ENCODE peak calls at places on chromosomes 11 and 22, in five cellular contexts. Z is CD8-positive, alpha-beta memory T cell; D is aorta; Y is IMR-90; L is heart right ventricle. S is an unnamed sample.

GRCh38 chr11:130178441-130178971 is 18.9 kb downstream of the ST14 start:
- DNase-seq in Z (no peak), D (no peak), Y (peak; percentile 10), L (no peak), S (peak; percentile 38)

GRCh38 chr11:12280199-12280837 is 97.1 kb upstream of the PARVA start:
- DNase-seq in Z (no peak), D (no peak), Y (no peak), L (no peak), S (no peak)

GRCh38 chr11:72655896-72656464 is 18.2 kb downstream of the PDE2A start:
- DNase-seq in Z (no peak), D (no peak), Y (no peak), L (no peak), S (no peak)

GRCh38 chr11:21567628-21568290 is 625.1 kb upstream of the ANO5 start:
- DNase-seq in Z (no peak), D (no peak), Y (no peak), L (no peak), S (no peak)

GRCh38 chr11:130037058-130037457 is 32.6 kb upstream of the APLP2 start:
- DNase-seq in Z (no peak), D (no peak), Y (peak; percentile 69), L (no peak), S (no peak)

GRCh38 chr11:27720277-27720830 is 20.1 kb upstream of the BDNF start:
- DNase-seq in Z (no peak), D (no peak), Y (peak; percentile 68), L (no peak), S (no peak)

GRCh38 chr11:72338741-72339140 is 94.8 kb upstream of the PHOX2A start:
- DNase-seq in Z (no peak), D (no peak), Y (peak; percentile 18), L (no peak), S (no peak)

GRCh38 chr22:35315141-35315854 is 15.6 kb downstream of the TOM1 start:
- DNase-seq in Z (no peak), D (peak; percentile 69), Y (no peak), L (peak; percentile 55), S (peak; percentile 52)

GRCh38 chr22:38872831-38873248 is 824 bp upstream of the CBX6 start:
- DNase-seq in Z (no peak), D (peak; percentile 82), Y (peak; percentile 32), L (peak; percentile 75), S (peak; percentile 76)

GRCh38 chr22:25666308-25666707 is 75.7 kb upstream of the MYO18B start:
- DNase-seq in Z (no peak), D (peak; percentile 79), Y (no peak), L (peak; percentile 52), S (peak; percentile 53)

GRCh38 chr11:57899378-57899777 is 124.3 kb upstream of the OR9Q1 start:
- DNase-seq in Z (no peak), D (no peak), Y (no peak), L (no peak), S (no peak)

GRCh38 chr11:1153105-1153950 is 4.4 kb upstream of the MUC5AC start:
- DNase-seq in Z (no peak), D (no peak), Y (no peak), L (no peak), S (no peak)

GRCh38 chr11:2798951-2799761 is 86.4 kb downstream of the CDKN1C start:
- DNase-seq in Z (no peak), D (no peak), Y (peak; percentile 38), L (peak; percentile 3), S (peak; percentile 6)

GRCh38 chr11:65852508-65853248 is 5.3 kb downstream of the CFL1 start:
- DNase-seq in Z (no peak), D (no peak), Y (no peak), L (no peak), S (no peak)

GRCh38 chr11:89491141-89491690 is at the start of gene NOX4:
- DNase-seq in Z (no peak), D (peak; percentile 86), Y (peak; percentile 48), L (peak; percentile 56), S (peak; percentile 55)

GRCh38 chr11:110148775-110149744 is 55.9 kb downstream of the ZC3H12C start:
- DNase-seq in Z (no peak), D (no peak), Y (peak; percentile 92), L (no peak), S (no peak)

GRCh38 chr11:47847892-47848635 is at the start of gene NUP160:
- DNase-seq in Z (peak; percentile 85), D (peak; percentile 91), Y (peak; percentile 29), L (peak; percentile 86), S (peak; percentile 89)

GRCh38 chr11:17721242-17721999 is 2.0 kb downstream of the MYOD1 start:
- DNase-seq in Z (no peak), D (no peak), Y (no peak), L (no peak), S (no peak)

GRCh38 chr11:120964857-120965256 is 59.0 kb upstream of the TBCEL start:
- DNase-seq in Z (no peak), D (no peak), Y (peak; percentile 72), L (no peak), S (no peak)

GRCh38 chr11:115665345-115665901 is 161.2 kb upstream of the CADM1 start:
- DNase-seq in Z (no peak), D (no peak), Y (no peak), L (no peak), S (no peak)

GRCh38 chr11:82733444-82734119 is at the start of gene FAM181B:
- DNase-seq in Z (peak; percentile 47), D (peak; percentile 76), Y (no peak), L (peak; percentile 55), S (peak; percentile 32)

GRCh38 chr11:94550513-94550912 is 6.8 kb downstream of the FUT4 start:
- DNase-seq in Z (no peak), D (no peak), Y (no peak), L (no peak), S (no peak)

GRCh38 chr11:96152623-96153022 is 190.4 kb downstream of the MAML2 start:
- DNase-seq in Z (no peak), D (no peak), Y (no peak), L (no peak), S (no peak)

GRCh38 chr11:42802211-42802918 is 509.4 kb upstream of the API5 start:
- DNase-seq in Z (no peak), D (no peak), Y (no peak), L (no peak), S (no peak)

GRCh38 chr11:45209000-45209399 is 62.6 kb downstream of the PRDM11 start:
- DNase-seq in Z (no peak), D (no peak), Y (no peak), L (no peak), S (no peak)
- H3K4me1 ChIP-seq in Z (no peaks in the 10 kb centered on the region), D (no peaks in the 10 kb centered on the region), Y (no peaks in the 10 kb centered on the region), L (peaks cover 20% of the 10 kb centered on the region), S (peaks cover 56% of the 10 kb centered on the region)

GRCh38 chr11:113553905-113554304 is 78.7 kb upstream of the DRD2 start:
- DNase-seq in Z (no peak), D (no peak), Y (no peak), L (no peak), S (no peak)
- H3K27ac ChIP-seq in Z (no peak overlapping the region), D (no peak overlapping the region), Y (no peak overlapping the region), L (no peak overlapping the region), S (no peak overlapping the region)

GRCh38 chr22:46810856-46811786 is 48.7 kb downstream of the TBC1D22A start:
- DNase-seq in Z (no peak), D (peak; percentile 16), Y (no peak), L (no peak), S (no peak)

GRCh38 chr22:46812786-46813185 is 50.3 kb downstream of the TBC1D22A start:
- DNase-seq in Z (no peak), D (no peak), Y (no peak), L (no peak), S (no peak)

GRCh38 chr22:46809153-46809885 is 46.9 kb downstream of the TBC1D22A start:
- DNase-seq in Z (no peak), D (no peak), Y (no peak), L (no peak), S (no peak)

GRCh38 chr22:46813816-46814597 is 51.6 kb downstream of the TBC1D22A start:
- DNase-seq in Z (no peak), D (peak; percentile 57), Y (peak; percentile 61), L (no peak), S (no peak)

GRCh38 chr22:46812034-46812605 is 49.7 kb downstream of the TBC1D22A start:
- DNase-seq in Z (no peak), D (peak; percentile 30), Y (no peak), L (no peak), S (no peak)
- H3K4me1 ChIP-seq in Z (peaks cover 6% of the 10 kb centered on the region), D (no peaks in the 10 kb centered on the region), Y (peaks cover 14% of the 10 kb centered on the region), L (no peaks in the 10 kb centered on the region), S (peaks cover 7% of the 10 kb centered on the region)

GRCh38 chr11:67675058-67675747 is 780 bp upstream of the ALDH3B2 start:
- DNase-seq in Z (no peak), D (no peak), Y (no peak), L (no peak), S (no peak)
- H3K27ac ChIP-seq in Z (no peak overlapping the region), D (no peak overlapping the region), Y (no peak overlapping the region), L (no peak overlapping the region), S (no peak overlapping the region)

DNA sequence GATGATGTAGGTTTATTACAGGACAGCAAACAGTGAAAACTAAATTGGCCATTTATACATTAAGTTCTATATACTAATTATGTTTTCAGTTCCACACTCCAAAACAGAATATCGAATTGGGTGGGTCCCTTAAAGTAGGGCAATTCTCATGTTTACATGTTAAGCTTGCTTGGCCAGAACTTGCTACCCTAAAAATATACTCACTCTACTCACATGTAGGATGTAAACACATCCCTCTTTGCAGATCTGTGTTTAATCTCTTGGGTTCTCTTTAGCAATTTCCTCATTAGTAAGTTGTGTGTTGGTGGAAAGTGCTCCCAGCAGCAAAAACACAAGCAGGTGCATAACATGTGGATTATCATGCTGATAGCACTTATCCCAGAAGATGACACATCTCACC is 22.6 kb upstream of the DDX6 start:
- DNase-seq in Z (no peak), D (no peak), Y (no peak), L (no peak), S (no peak)
- H3K4me1 ChIP-seq in Z (peaks cover 3% of the 10 kb centered on the region), D (no peaks in the 10 kb centered on the region), Y (no peaks in the 10 kb centered on the region), L (no peaks in the 10 kb centered on the region), S (no peaks in the 10 kb centered on the region)

DNA sequence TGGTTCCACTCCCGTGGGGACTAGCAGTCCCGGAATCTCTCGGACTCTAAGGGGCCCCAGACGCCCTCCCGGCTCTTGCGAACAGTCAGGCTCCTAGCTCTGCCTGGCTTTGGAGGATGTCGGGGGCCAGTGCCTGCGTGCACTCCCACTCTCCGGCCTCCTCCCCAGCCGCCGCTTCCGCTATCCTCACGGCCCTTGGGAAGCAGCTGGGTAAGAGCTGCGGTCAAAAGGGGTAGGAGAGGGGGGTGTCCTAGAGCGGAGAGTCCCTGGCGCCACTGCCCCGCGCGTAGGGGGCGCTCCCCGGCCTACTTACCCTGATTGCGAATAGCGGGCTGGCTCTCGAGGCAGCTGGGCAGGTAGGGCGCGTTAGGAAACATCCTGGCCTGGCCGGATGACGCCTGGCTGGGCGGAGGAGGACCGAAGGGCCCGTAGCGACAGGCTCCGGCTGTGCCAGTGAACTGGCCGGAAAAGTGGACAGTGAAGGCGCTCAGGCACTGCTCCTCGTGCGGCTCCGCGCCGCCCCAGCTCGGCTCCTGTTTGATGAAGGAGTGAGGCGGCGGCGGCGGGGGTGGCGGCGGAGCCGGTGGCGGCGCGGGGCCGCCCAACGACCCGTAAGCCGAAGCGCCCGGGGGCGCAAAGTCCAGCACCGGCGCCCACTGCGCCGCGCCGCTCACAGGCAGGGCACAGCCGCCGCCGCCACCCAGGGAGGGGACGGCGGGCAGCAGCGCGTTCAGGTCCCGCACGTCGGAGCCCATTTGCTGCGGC is 770 bp downstream of the WT1 start:
- DNase-seq in Z (no peak), D (no peak), Y (no peak), L (peak; percentile 52), S (no peak)
- H3K27ac ChIP-seq in Z (peak overlapping the region; percentile 74), D (no peak overlapping the region), Y (no peak overlapping the region), L (peak overlapping the region; percentile 93), S (peak overlapping the region; percentile 92)